ENCODE peak calls at places on chromosomes 5 and 9, in six cellular contexts. Y is Caco-2, O is GM20000, L is right lobe of liver, E is left ventricle myocardium inferior, K is RWPE1. J is an unnamed sample.

GRCh38 chr9:109517798-109518435 is 19.8 kb upstream of the PTPN3 start:
- DNase-seq in Y (no peak), O (no peak), L (peak), E (no peak), K (no peak), J (no peak)

GRCh38 chr9:134314039-134314949 is 12.0 kb upstream of the RXRA start:
- DNase-seq in Y (no peak), O (no peak), L (peak), E (peak), K (no peak), J (no peak)

GRCh38 chr9:93598647-93599241 is 22.4 kb downstream of the PHF2 start:
- DNase-seq in Y (no peak), O (no peak), L (no peak), E (no peak), K (peak), J (no peak)

GRCh38 chr5:142871880-142872200 is 101.7 kb downstream of the ARHGAP26 start:
- DNase-seq in Y (no peak), O (no peak), L (no peak), E (peak), K (no peak), J (no peak)

GRCh38 chr5:84372066-84372700 is 12.5 kb downstream of the EDIL3 start:
- DNase-seq in Y (no peak), O (no peak), L (no peak), E (no peak), K (no peak), J (no peak)

GRCh38 chr9:98365227-98365669 is 109.8 kb upstream of the TBC1D2 start:
- DNase-seq in Y (no peak), O (no peak), L (no peak), E (no peak), K (no peak), J (peak)

GRCh38 chr9:90857103-90857502 is 55.5 kb downstream of the SYK start:
- DNase-seq in Y (no peak), O (no peak), L (no peak), E (no peak), K (no peak), J (no peak)

GRCh38 chr5:132086277-132086794 is 12.7 kb downstream of the CSF2 start:
- DNase-seq in Y (no peak), O (no peak), L (peak), E (peak), K (peak), J (peak)

GRCh38 chr9:131663288-131663687 is 76.6 kb downstream of the RAPGEF1 start:
- DNase-seq in Y (no peak), O (no peak), L (no peak), E (no peak), K (no peak), J (no peak)

GRCh38 chr5:162323471-162323870 is 255.9 kb downstream of the GABRG2 start:
- DNase-seq in Y (no peak), O (no peak), L (no peak), E (no peak), K (no peak), J (no peak)

GRCh38 chr9:35871514-35871913 is 1.3 kb upstream of the OR13J1 start:
- DNase-seq in Y (no peak), O (no peak), L (no peak), E (no peak), K (peak), J (no peak)

GRCh38 chr5:120139039-120139438 is 325.1 kb upstream of the PRR16 start:
- DNase-seq in Y (no peak), O (no peak), L (no peak), E (no peak), K (peak), J (peak)

GRCh38 chr5:124411089-124411488 is 335.4 kb downstream of the ZNF608 start:
- DNase-seq in Y (no peak), O (no peak), L (no peak), E (no peak), K (no peak), J (no peak)

GRCh38 chr5:148882332-148882731 is 55.9 kb downstream of the ADRB2 start:
- DNase-seq in Y (no peak), O (no peak), L (no peak), E (no peak), K (no peak), J (no peak)

GRCh38 chr5:164256351-164256750 is 750.9 kb downstream of the MAT2B start:
- DNase-seq in Y (no peak), O (no peak), L (no peak), E (no peak), K (peak), J (no peak)

DNA sequence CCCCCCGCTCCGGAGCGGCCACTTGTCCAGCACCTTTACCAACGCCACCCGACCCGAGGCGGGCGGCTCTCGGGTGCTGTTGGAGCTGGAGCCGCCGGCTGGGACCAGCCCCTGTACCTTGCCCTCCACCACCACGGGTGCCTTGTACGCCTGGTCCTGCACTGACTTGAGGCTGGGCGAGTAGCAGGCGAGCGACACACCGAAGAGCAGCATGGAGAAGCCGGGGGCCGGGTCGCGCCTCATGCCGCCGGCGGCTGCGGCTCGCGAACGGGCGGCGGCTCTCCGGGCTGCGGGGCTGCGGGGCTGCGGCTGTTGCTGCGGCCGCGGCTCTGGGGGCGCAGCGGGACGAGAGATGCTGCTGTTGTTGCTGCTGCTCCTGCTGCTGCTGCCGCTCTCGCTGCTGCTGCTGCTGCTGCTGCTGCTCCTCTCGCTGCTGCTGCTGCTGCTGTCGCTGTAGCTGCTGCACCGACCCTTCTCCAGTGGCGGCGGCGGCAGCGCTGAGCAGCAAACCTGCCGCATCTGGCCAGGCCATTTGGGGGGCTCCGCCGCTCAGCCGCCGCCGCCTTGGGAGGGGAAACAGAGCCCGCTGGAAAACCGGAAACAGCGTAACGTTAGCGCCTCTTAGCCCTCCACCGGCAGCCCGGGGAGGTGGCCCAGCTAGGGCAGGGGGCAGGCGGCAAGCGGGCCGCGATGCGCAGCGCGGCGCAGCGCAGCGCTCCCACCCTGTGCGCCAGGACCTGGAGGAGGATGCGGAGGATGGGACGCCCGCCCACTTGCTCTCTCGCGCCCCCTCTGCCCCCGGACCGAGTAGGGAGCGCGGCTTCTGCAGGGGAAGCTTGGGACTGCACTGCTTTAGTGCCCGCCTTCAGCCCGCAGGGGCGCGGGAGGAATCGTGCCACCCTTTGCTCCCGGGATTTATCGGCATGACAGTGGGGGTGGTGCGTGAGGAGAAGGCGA is at the start of gene NRG2:
- DNase-seq in Y (peak), O (peak), L (peak), E (peak), K (peak), J (peak)
- TF ChIP-seq CTCF in Y (peak), O (peak), L (peak), E (peak), K (peak), J (peak)

DNA sequence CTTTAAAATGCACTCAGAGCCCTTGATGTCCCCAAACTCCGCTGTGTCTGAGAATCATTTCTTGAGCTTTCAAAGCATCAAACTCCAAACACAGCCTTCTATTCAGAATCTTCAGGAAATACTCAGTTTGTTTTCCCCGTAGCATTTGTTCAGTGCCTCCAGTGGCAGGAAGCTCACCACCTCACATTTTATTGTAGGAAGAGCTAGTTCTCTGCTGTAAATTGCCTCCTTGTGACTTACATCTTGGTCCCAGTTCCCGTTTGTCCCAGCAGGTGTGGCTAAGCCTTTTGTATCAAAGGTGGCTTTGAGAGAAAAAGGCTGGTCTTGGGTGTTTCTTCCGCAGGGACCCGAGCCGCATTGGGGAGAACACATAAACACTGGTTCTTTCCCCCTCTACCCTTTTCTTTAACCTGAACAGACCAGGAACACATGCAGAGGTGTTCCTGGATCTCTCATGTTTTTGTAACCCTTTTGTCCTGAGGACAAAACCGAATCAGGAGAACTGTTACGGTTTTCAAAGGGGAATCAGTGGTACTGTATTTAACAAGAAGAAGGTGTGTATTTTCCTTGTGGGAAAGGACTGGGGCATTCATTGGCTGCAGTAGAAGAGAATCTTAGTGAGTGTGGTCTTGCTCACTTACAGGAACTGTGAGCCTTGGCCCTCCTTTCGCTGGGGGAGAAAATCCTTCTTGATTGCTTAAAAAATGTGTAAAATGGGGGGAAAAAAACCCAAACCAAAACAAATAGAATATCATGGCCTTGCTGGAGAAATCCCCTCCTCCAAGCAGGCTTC is 1.9 kb downstream of the OSMR start:
- DNase-seq in Y (no peak), O (no peak), L (no peak), E (no peak), K (no peak), J (no peak)
- TF ChIP-seq CTCF in Y (no peak), O (no peak), L (no peak), E (no peak), K (no peak), J (peak)

GRCh38 chr5:96927008-96927407 is 8.9 kb upstream of the LNPEP start:
- DNase-seq in Y (no peak), O (no peak), L (no peak), E (no peak), K (no peak), J (no peak)
- TF ChIP-seq CTCF in Y (no peak), O (no peak), L (no peak), E (no peak), K (no peak), J (no peak)

GRCh38 chr5:109688999-109689739 is 558 bp upstream of the MAN2A1 start:
- DNase-seq in Y (peak), O (peak), L (peak), E (peak), K (peak), J (peak)

GRCh38 chr5:109690456-109691247 is 925 bp downstream of the MAN2A1 start:
- DNase-seq in Y (peak), O (peak), L (peak), E (peak), K (peak), J (peak)

GRCh38 chr5:109691248-109691574 is 1.5 kb downstream of the MAN2A1 start:
- DNase-seq in Y (no peak), O (no peak), L (no peak), E (no peak), K (no peak), J (no peak)

GRCh38 chr5:109688647-109688998 is 1.1 kb upstream of the MAN2A1 start:
- DNase-seq in Y (peak), O (peak), L (no peak), E (no peak), K (no peak), J (no peak)

GRCh38 chr5:109689740-109690455 is at the start of gene MAN2A1:
- DNase-seq in Y (peak), O (peak), L (peak), E (peak), K (peak), J (peak)
- TF ChIP-seq CTCF in Y (no peak), O (no peak), L (no peak), E (no peak), K (no peak), J (no peak)

DNA sequence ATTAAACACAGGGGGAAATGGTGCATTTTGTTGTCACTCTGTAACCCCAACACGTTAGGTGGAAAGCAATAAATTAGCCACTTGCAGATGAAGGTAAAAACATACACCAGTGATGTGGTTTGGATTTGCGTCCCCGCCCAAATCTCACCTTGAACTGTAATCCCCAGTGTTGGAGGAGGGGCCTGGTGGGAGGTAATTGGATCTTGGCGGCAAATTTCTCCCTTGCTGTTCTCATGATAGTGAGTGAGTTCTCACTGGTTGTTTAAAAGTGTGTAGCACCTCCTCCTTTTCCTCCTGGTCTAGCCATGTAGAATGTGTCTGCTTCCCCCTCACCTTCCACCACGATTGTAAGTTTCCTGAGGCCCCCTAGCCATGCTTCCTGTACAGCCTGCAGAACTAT is 17.2 kb downstream of the EPB41L4A start:
- DNase-seq in Y (no peak), O (no peak), L (no peak), E (no peak), K (no peak), J (no peak)
- TF ChIP-seq CTCF in Y (no peak), O (no peak), L (no peak), E (no peak), K (no peak), J (no peak)